ENCODE peak calls at places on chromosomes 3 and 15, in eight cellular contexts. V, A, I, K, J, G, F and T are unnamed samples.
A peak's percentile ranks its signal among the peaks of the same experiment; 100 is the strongest.

GRCh38 chr15:31309893-31310606 is 16.6 kb upstream of the KLF13 start:
- DNase-seq in V (no peak), A (peak; percentile 35), I (no peak), K (no peak), J (no peak), G (no peak), F (no peak), T (no peak)

GRCh38 chr15:68204776-68205557 is at the start of gene CALML4:
- DNase-seq in V (no peak), A (no peak), I (no peak), K (no peak), J (no peak), G (peak; percentile 74), F (no peak), T (no peak)

GRCh38 chr3:27728195-27729087 is 6.3 kb upstream of the EOMES start:
- DNase-seq in V (no peak), A (peak; percentile 88), I (peak; percentile 91), K (peak; percentile 51), J (peak; percentile 48), G (peak; percentile 29), F (no peak), T (no peak)

GRCh38 chr3:129001817-129002572 is 891 bp downstream of the EFCC1 start:
- DNase-seq in V (no peak), A (peak; percentile 67), I (peak; percentile 60), K (no peak), J (peak; percentile 58), G (no peak), F (no peak), T (no peak)

GRCh38 chr3:108381531-108381930 is 85.2 kb downstream of the HHLA2 start:
- DNase-seq in V (no peak), A (no peak), I (no peak), K (no peak), J (peak; percentile 57), G (no peak), F (no peak), T (no peak)

GRCh38 chr15:53037904-53038303 is 247.8 kb upstream of the ONECUT1 start:
- DNase-seq in V (no peak), A (no peak), I (no peak), K (no peak), J (no peak), G (no peak), F (no peak), T (no peak)

GRCh38 chr3:63228677-63229076 is 49.4 kb upstream of the SYNPR start:
- DNase-seq in V (peak; percentile 2), A (no peak), I (peak; percentile 29), K (peak; percentile 27), J (peak; percentile 33), G (peak; percentile 16), F (no peak), T (peak; percentile 12)

GRCh38 chr15:70853270-70853854 is 595 bp downstream of the LARP6 start:
- DNase-seq in V (peak; percentile 54), A (peak; percentile 76), I (peak; percentile 71), K (no peak), J (peak; percentile 79), G (no peak), F (no peak), T (peak; percentile 87)

GRCh38 chr15:94584833-94585244 is 353.5 kb downstream of the MCTP2 start:
- DNase-seq in V (no peak), A (no peak), I (no peak), K (no peak), J (no peak), G (no peak), F (peak; percentile 36), T (no peak)

DNA sequence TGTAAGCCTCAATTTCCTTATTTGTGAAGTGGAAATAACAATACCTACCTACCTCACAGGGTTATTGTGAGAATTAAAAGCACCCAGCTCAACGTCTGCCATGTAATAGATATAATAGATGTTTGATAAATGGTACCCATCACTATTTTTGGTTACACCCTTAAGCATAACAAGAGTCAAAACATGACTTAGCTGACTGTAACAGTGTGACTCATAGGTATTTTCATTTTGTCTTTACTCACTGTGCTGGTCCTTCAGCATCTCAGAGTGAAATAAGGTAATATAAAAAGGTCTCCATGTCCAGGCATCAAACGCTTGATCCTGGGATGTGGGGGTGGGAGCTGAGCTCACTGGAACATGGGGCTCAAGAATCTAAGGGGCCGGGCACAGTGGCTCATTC is 3.1 kb downstream of the CPLX3 start:
- DNase-seq in V (no peak), A (no peak), I (no peak), K (no peak), J (no peak), G (no peak), F (no peak), T (peak; percentile 22)
- TF ChIP-seq USF2 in V (no peak), A (no peak), I (no peak), K (no peak), J (no peak), G (no peak), F (no peak), T (no peak)

GRCh38 chr3:48467110-48467454 is 20.5 kb downstream of the ATRIP start:
- DNase-seq in V (no peak), A (no peak), I (no peak), K (no peak), J (peak; percentile 25), G (no peak), F (no peak), T (no peak)

GRCh38 chr3:48465531-48466378 is 19.2 kb downstream of the ATRIP start:
- DNase-seq in V (peak; percentile 97), A (peak; percentile 87), I (peak; percentile 92), K (peak; percentile 75), J (peak; percentile 97), G (peak; percentile 96), F (no peak), T (peak; percentile 100)

GRCh38 chr3:48467473-48468267 is 21.1 kb downstream of the ATRIP start:
- DNase-seq in V (no peak), A (no peak), I (no peak), K (no peak), J (no peak), G (no peak), F (no peak), T (no peak)

GRCh38 chr3:48465237-48465530 is 18.6 kb downstream of the ATRIP start:
- DNase-seq in V (no peak), A (no peak), I (no peak), K (no peak), J (no peak), G (no peak), F (no peak), T (no peak)

GRCh38 chr3:48466386-48467109 is 20.0 kb downstream of the ATRIP start:
- DNase-seq in V (no peak), A (no peak), I (no peak), K (no peak), J (peak; percentile 50), G (no peak), F (no peak), T (no peak)
- TF ChIP-seq USF2 in V (no peak), A (no peak), I (no peak), K (no peak), J (no peak), G (no peak), F (no peak), T (no peak)

GRCh38 chr3:57952208-57952631 is 56.0 kb upstream of the FLNB start:
- DNase-seq in V (no peak), A (no peak), I (peak; percentile 50), K (peak; percentile 21), J (peak; percentile 34), G (peak; percentile 49), F (no peak), T (peak; percentile 96)

GRCh38 chr3:57949779-57950618 is 58.2 kb upstream of the FLNB start:
- DNase-seq in V (peak; percentile 57), A (no peak), I (no peak), K (no peak), J (no peak), G (peak; percentile 38), F (no peak), T (no peak)

GRCh38 chr3:57952651-57953050 is 55.6 kb upstream of the FLNB start:
- DNase-seq in V (no peak), A (no peak), I (no peak), K (no peak), J (no peak), G (no peak), F (no peak), T (no peak)

GRCh38 chr3:57949344-57949743 is 58.9 kb upstream of the FLNB start:
- DNase-seq in V (no peak), A (no peak), I (no peak), K (no peak), J (no peak), G (no peak), F (no peak), T (no peak)

GRCh38 chr3:57951106-57951882 is 56.9 kb upstream of the FLNB start:
- DNase-seq in V (peak; percentile 65), A (no peak), I (no peak), K (peak; percentile 35), J (peak; percentile 44), G (peak; percentile 62), F (no peak), T (peak; percentile 89)
- TF ChIP-seq USF2 in V (no peak), A (no peak), I (no peak), K (no peak), J (no peak), G (no peak), F (no peak), T (no peak)

GRCh38 chr3:139937674-139938279 is 2.8 kb downstream of the CLSTN2 start:
- DNase-seq in V (peak; percentile 24), A (no peak), I (peak; percentile 51), K (peak; percentile 57), J (peak; percentile 59), G (no peak), F (no peak), T (peak; percentile 34)

GRCh38 chr3:139935866-139936817 is 1.2 kb downstream of the CLSTN2 start:
- DNase-seq in V (no peak), A (peak; percentile 64), I (peak; percentile 47), K (no peak), J (peak; percentile 70), G (no peak), F (no peak), T (no peak)

GRCh38 chr3:139934557-139935070 is 371 bp upstream of the CLSTN2 start:
- DNase-seq in V (peak; percentile 22), A (peak; percentile 87), I (peak; percentile 84), K (no peak), J (peak; percentile 89), G (no peak), F (no peak), T (no peak)

GRCh38 chr3:139939681-139940190 is 4.8 kb downstream of the CLSTN2 start:
- DNase-seq in V (no peak), A (no peak), I (no peak), K (no peak), J (no peak), G (no peak), F (no peak), T (no peak)

DNA sequence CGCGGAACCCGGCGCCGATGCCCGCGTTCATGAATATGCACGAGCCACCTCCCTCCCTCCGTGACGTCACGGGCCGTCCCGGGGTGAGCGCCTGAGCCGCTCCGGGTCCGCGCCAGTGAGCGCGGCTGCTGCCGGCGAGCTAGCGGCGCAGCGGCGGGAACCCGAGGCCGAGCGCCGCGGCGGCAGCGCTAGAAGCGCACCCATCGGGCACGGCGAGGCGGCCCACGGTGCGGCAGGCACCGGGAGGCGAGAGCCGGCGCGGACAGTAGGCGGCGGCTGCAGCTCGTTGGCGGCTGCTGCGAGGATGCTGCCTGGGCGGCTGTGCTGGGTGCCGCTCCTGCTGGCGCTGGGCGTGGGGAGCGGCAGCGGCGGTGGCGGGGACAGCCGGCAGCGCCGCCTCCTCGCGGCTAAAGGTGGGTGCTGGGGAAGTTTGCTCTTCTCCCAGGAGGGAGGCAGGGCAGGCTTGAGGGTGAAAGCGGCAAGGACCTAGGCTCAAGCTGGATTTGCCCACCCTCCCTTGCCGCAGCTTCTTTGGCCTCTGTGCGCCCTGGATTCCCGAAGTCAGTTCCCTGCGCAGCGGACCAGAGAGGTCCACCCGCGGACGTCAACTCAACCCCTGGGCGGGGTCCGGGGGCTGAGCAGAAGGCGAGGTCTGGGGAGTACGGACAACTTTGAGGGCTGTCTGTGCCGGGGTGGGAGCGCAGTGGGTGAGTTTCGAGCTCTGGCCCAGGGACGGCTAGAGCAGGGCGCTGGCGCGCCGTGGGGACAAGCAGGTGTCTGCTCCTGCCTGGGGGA is at the start of gene CLSTN2:
- DNase-seq in V (peak; percentile 24), A (no peak), I (peak; percentile 76), K (peak; percentile 18), J (peak; percentile 92), G (no peak), F (no peak), T (no peak)
- TF ChIP-seq USF2 in V (no peak), A (no peak), I (no peak), K (no peak), J (no peak), G (no peak), F (no peak), T (no peak)